ENCODE peak calls at places on chromosomes 5 and 9, in ten cellular contexts. Z is PC-9; O is right cardiac atrium; S is naive thymus-derived CD4-positive, alpha-beta T cell; M is cardiac muscle cell; J is tibial nerve; W is heart right ventricle; C is pancreas; R is left ventricle myocardium inferior; L is left lung. P is an unnamed sample.

GRCh38 chr9:129587487-129588262 is 33.2 kb downstream of the C9orf50 start:
- DNase-seq in W (no peak), C (no peak), S (no peak), L (no peak), Z (peak; percentile 59), M (no peak), R (no peak), O (peak; percentile 5), J (no peak), P (no peak)

GRCh38 chr5:2288968-2289367 is 406.2 kb upstream of the IRX4 start:
- DNase-seq in J (no peak), W (no peak), S (no peak), R (no peak), L (no peak), Z (no peak), M (no peak), O (no peak), C (no peak), P (no peak)

GRCh38 chr9:89036383-89036782 is 45.1 kb downstream of the S1PR3 start:
- DNase-seq in L (no peak), J (no peak), W (no peak), R (no peak), C (no peak), M (peak; percentile 56), Z (no peak), O (no peak), S (no peak), P (no peak)

GRCh38 chr9:124574944-124575343 is 67.7 kb upstream of the NR5A1 start:
- DNase-seq in M (no peak), S (no peak), O (no peak), C (no peak), Z (no peak), R (no peak), J (no peak), W (no peak), L (no peak), P (no peak)

GRCh38 chr9:109203761-109204360 is 36.8 kb upstream of the FRRS1L start:
- DNase-seq in O (no peak), W (no peak), M (no peak), J (no peak), L (no peak), Z (no peak), S (no peak), C (no peak), R (no peak), P (no peak)

GRCh38 chr5:107526263-107526937 is 144.3 kb downstream of the EFNA5 start:
- DNase-seq in W (no peak), C (no peak), L (no peak), O (no peak), M (peak; percentile 26), J (no peak), R (no peak), Z (no peak), S (no peak), P (no peak)

GRCh38 chr5:66246621-66247020 is 102.5 kb downstream of the SREK1 start:
- DNase-seq in J (no peak), M (peak; percentile 44), O (no peak), R (no peak), S (no peak), Z (no peak), C (no peak), L (no peak), W (no peak), P (no peak)

GRCh38 chr5:99019812-99020697 is 91.2 kb upstream of the CHD1 start:
- DNase-seq in W (no peak), C (no peak), O (no peak), J (no peak), S (no peak), Z (no peak), L (no peak), M (peak; percentile 90), R (no peak), P (no peak)

GRCh38 chr5:110342683-110343082 is 383.8 kb downstream of the TMEM232 start:
- DNase-seq in O (peak; percentile 56), Z (no peak), R (no peak), M (no peak), J (no peak), L (no peak), W (no peak), S (no peak), C (no peak), P (no peak)

GRCh38 chr5:92283521-92283920 is 900.4 kb upstream of the ARRDC3 start:
- DNase-seq in C (no peak), W (no peak), L (no peak), S (no peak), O (no peak), M (no peak), Z (no peak), R (no peak), J (no peak), P (no peak)

GRCh38 chr5:97266576-97266975 is 83.5 kb upstream of the RIOK2 start:
- DNase-seq in L (no peak), C (no peak), S (no peak), Z (no peak), R (peak; percentile 37), M (peak; percentile 72), W (peak; percentile 68), J (no peak), O (peak; percentile 84), P (no peak)

GRCh38 chr5:135538261-135538660 is 2.5 kb upstream of the NEUROG1 start:
- DNase-seq in C (no peak), O (no peak), S (no peak), R (no peak), Z (no peak), W (no peak), J (no peak), L (no peak), M (no peak), P (no peak)

GRCh38 chr5:123157797-123158528 is 68.9 kb downstream of the PRDM6 start:
- DNase-seq in S (no peak), R (no peak), C (no peak), O (no peak), W (no peak), Z (no peak), M (peak; percentile 61), J (no peak), L (no peak), P (no peak)

DNA sequence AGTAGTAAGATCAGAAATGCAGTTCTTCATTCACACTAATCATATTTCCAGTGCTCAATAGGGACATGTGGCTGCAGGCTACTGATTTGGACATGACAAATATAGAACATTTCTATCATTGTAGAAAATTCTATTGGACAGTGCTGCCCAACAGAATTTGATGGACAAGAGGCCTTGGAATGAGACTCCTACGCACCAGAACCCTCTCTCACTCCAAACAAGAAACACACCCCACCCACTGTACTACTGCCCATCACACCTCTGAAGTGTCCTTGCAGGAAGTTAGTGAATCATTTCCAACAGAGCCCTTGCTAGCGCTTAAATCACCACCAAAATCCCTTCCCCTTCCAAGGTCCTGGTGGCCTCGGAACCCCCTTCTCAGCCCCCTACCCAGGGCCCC is 66.5 kb downstream of the ROR2 start:
- DNase-seq in M (no peak), L (no peak), O (no peak), W (no peak), S (no peak), J (no peak), C (no peak), Z (no peak), R (no peak), P (no peak)
- H3K27me3 ChIP-seq in M (no peaks in the 10 kb centered on the region), L (no peaks in the 10 kb centered on the region), O (no peaks in the 10 kb centered on the region), W (peaks cover 10% of the 10 kb centered on the region), S (no peaks in the 10 kb centered on the region), J (no peaks in the 10 kb centered on the region), C (no peaks in the 10 kb centered on the region), Z (peaks cover 87% of the 10 kb centered on the region), R (peaks cover 26% of the 10 kb centered on the region), P (peaks cover 9% of the 10 kb centered on the region)

GRCh38 chr5:15683332-15683731 is 183.4 kb downstream of the FBXL7 start:
- DNase-seq in R (no peak), O (peak; percentile 54), W (peak; percentile 31), Z (no peak), M (peak; percentile 78), L (no peak), S (no peak), C (no peak), J (no peak), P (no peak)
- H3K27me3 ChIP-seq in R (no peaks in the 10 kb centered on the region), O (no peaks in the 10 kb centered on the region), W (no peaks in the 10 kb centered on the region), Z (no peaks in the 10 kb centered on the region), M (no peaks in the 10 kb centered on the region), L (no peaks in the 10 kb centered on the region), S (no peaks in the 10 kb centered on the region), C (no peaks in the 10 kb centered on the region), J (no peaks in the 10 kb centered on the region), P (no peaks in the 10 kb centered on the region)

GRCh38 chr5:38069360-38069759 is 189.0 kb upstream of the EGFLAM start:
- DNase-seq in R (no peak), W (no peak), O (no peak), J (no peak), C (peak; percentile 19), Z (no peak), S (no peak), M (peak; percentile 3), L (no peak), P (no peak)

GRCh38 chr5:38070304-38070703 is 188.1 kb upstream of the EGFLAM start:
- DNase-seq in C (no peak), S (no peak), R (no peak), M (no peak), O (no peak), Z (no peak), W (no peak), L (no peak), J (no peak), P (no peak)

GRCh38 chr5:38077652-38078051 is 180.7 kb upstream of the EGFLAM start:
- DNase-seq in S (no peak), O (no peak), W (no peak), Z (no peak), R (no peak), C (no peak), M (no peak), L (no peak), J (no peak), P (no peak)

GRCh38 chr5:38078161-38078560 is 180.2 kb upstream of the EGFLAM start:
- DNase-seq in L (no peak), J (no peak), O (no peak), M (peak; percentile 32), W (no peak), Z (no peak), R (no peak), S (no peak), C (no peak), P (no peak)

GRCh38 chr5:38072295-38072694 is 186.1 kb upstream of the EGFLAM start:
- DNase-seq in M (no peak), W (no peak), J (no peak), O (no peak), C (no peak), S (no peak), Z (no peak), L (no peak), R (no peak), P (no peak)
- H3K27me3 ChIP-seq in M (no peaks in the 10 kb centered on the region), W (peaks cover 5% of the 10 kb centered on the region), J (no peaks in the 10 kb centered on the region), O (no peaks in the 10 kb centered on the region), C (no peaks in the 10 kb centered on the region), S (no peaks in the 10 kb centered on the region), Z (peaks cover 7% of the 10 kb centered on the region), L (no peaks in the 10 kb centered on the region), R (no peaks in the 10 kb centered on the region), P (no peaks in the 10 kb centered on the region)

DNA sequence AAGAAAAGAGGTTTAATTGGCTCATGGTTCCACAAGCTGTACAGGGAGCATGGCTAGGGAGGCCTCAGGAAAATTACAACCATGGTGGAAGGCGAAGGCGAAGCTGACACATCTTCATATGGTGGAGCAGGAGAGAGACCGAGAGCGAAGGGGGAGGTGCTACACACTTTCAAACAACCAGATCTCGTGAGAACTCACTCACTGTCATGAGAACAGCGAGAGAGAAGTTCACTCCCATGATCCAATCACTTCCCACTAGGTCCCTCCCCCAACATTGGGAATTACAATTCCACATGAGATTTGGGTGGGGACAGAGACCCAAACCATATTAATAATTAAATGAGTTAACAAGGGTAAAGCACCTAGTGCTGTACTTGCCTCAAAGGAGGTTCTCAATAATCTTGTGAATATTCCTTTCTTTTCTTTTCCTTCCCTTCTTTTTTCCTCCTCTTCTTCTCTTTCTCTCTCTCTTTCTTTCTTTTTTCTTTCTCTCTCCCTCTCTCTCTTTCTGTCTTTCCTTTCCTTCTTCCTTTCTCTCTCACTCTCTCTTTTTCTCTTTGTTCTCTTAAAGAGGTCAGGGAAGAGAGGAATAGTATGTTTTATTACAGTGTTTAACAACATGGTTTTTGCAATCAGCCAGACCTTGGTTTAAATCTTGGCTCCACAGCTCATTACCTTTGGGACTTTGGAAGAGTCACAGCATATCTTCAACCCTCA is 29.0 kb downstream of the TNFSF15 start:
- DNase-seq in J (no peak), L (no peak), W (no peak), R (no peak), C (no peak), Z (no peak), M (no peak), S (no peak), O (no peak), P (no peak)
- H3K27me3 ChIP-seq in J (no peaks in the 10 kb centered on the region), L (no peaks in the 10 kb centered on the region), W (peaks cover 23% of the 10 kb centered on the region), R (peaks cover 16% of the 10 kb centered on the region), C (no peaks in the 10 kb centered on the region), Z (peaks cover 10% of the 10 kb centered on the region), M (peaks cover 73% of the 10 kb centered on the region), S (no peaks in the 10 kb centered on the region), O (peaks cover 3% of the 10 kb centered on the region), P (no peaks in the 10 kb centered on the region)